ENCODE peak calls at places on chromosomes 2 and 18, in five cellular contexts. One of them, this sample, is unnamed.

GRCh38 chr2:156182132-156182531 is 150.4 kb downstream of the NR4A2 start:
- DNase-seq in left ventricle myocardium inferior: no peak
- DNase-seq in tibial artery: no peak
- DNase-seq in tibial nerve: no peak
- DNase-seq in fibroblast of mammary gland: no peak
- DNase-seq in this sample: no peak

GRCh38 chr2:74554821-74555531 is 456 bp downstream of the DOK1 start:
- DNase-seq in left ventricle myocardium inferior: peak; percentile 38
- DNase-seq in tibial artery: peak; percentile 78
- DNase-seq in tibial nerve: no peak
- DNase-seq in fibroblast of mammary gland: peak; percentile 19
- DNase-seq in this sample: no peak

GRCh38 chr2:148906136-148906535 is 31.1 kb downstream of the KIF5C start:
- DNase-seq in left ventricle myocardium inferior: no peak
- DNase-seq in tibial artery: no peak
- DNase-seq in tibial nerve: no peak
- DNase-seq in fibroblast of mammary gland: peak; percentile 25
- DNase-seq in this sample: peak; percentile 8

GRCh38 chr2:203225423-203226039 is 13.3 kb upstream of the CYP20A1 start:
- DNase-seq in left ventricle myocardium inferior: no peak
- DNase-seq in tibial artery: no peak
- DNase-seq in tibial nerve: no peak
- DNase-seq in fibroblast of mammary gland: peak; percentile 21
- DNase-seq in this sample: peak; percentile 5

GRCh38 chr2:196403471-196403870 is 232.1 kb upstream of the STK17B start:
- DNase-seq in left ventricle myocardium inferior: no peak
- DNase-seq in tibial artery: no peak
- DNase-seq in tibial nerve: no peak
- DNase-seq in fibroblast of mammary gland: peak; percentile 40
- DNase-seq in this sample: peak; percentile 60

GRCh38 chr2:111900859-111901258 is 2.5 kb downstream of the MERTK start:
- DNase-seq in left ventricle myocardium inferior: no peak
- DNase-seq in tibial artery: no peak
- DNase-seq in tibial nerve: no peak
- DNase-seq in fibroblast of mammary gland: peak; percentile 43
- DNase-seq in this sample: no peak

GRCh38 chr2:111216811-111217652 is 96.3 kb downstream of the BCL2L11 start:
- DNase-seq in left ventricle myocardium inferior: peak; percentile 31
- DNase-seq in tibial artery: no peak
- DNase-seq in tibial nerve: no peak
- DNase-seq in fibroblast of mammary gland: no peak
- DNase-seq in this sample: no peak

GRCh38 chr2:9416962-9417316 is 6.4 kb downstream of the ITGB1BP1 start:
- DNase-seq in left ventricle myocardium inferior: no peak
- DNase-seq in tibial artery: no peak
- DNase-seq in tibial nerve: no peak
- DNase-seq in fibroblast of mammary gland: no peak
- DNase-seq in this sample: no peak

GRCh38 chr2:120552800-120553471 is 182.7 kb upstream of the GLI2 start:
- DNase-seq in left ventricle myocardium inferior: peak; percentile 89
- DNase-seq in tibial artery: peak; percentile 93
- DNase-seq in tibial nerve: peak; percentile 53
- DNase-seq in fibroblast of mammary gland: peak; percentile 80
- DNase-seq in this sample: no peak

GRCh38 chr2:79210274-79210917 is 50.8 kb upstream of the REG3A start:
- DNase-seq in left ventricle myocardium inferior: no peak
- DNase-seq in tibial artery: no peak
- DNase-seq in tibial nerve: no peak
- DNase-seq in fibroblast of mammary gland: no peak
- DNase-seq in this sample: no peak

GRCh38 chr2:105643405-105644173 is 101.1 kb upstream of the NCK2 start:
- DNase-seq in left ventricle myocardium inferior: no peak
- DNase-seq in tibial artery: no peak
- DNase-seq in tibial nerve: no peak
- DNase-seq in fibroblast of mammary gland: no peak
- DNase-seq in this sample: no peak

GRCh38 chr2:229780856-229781773 is 66.8 kb upstream of the DNER start:
- DNase-seq in left ventricle myocardium inferior: no peak
- DNase-seq in tibial artery: no peak
- DNase-seq in tibial nerve: no peak
- DNase-seq in fibroblast of mammary gland: peak; percentile 65
- DNase-seq in this sample: peak; percentile 55

GRCh38 chr2:72090781-72091482 is 56.7 kb downstream of the CYP26B1 start:
- DNase-seq in left ventricle myocardium inferior: no peak
- DNase-seq in tibial artery: no peak
- DNase-seq in tibial nerve: no peak
- DNase-seq in fibroblast of mammary gland: no peak
- DNase-seq in this sample: no peak

GRCh38 chr2:103361712-103362111 is 599.9 kb downstream of the TMEM182 start:
- DNase-seq in left ventricle myocardium inferior: no peak
- DNase-seq in tibial artery: no peak
- DNase-seq in tibial nerve: no peak
- DNase-seq in fibroblast of mammary gland: no peak
- DNase-seq in this sample: no peak

GRCh38 chr2:113258748-113259147 is 20.0 kb downstream of the PAX8 start:
- DNase-seq in left ventricle myocardium inferior: no peak
- DNase-seq in tibial artery: no peak
- DNase-seq in tibial nerve: no peak
- DNase-seq in fibroblast of mammary gland: no peak
- DNase-seq in this sample: no peak

GRCh38 chr2:240605867-240606743 is 19.2 kb upstream of the GPR35 start:
- DNase-seq in left ventricle myocardium inferior: no peak
- DNase-seq in tibial artery: peak; percentile 55
- DNase-seq in tibial nerve: no peak
- DNase-seq in fibroblast of mammary gland: no peak
- DNase-seq in this sample: no peak

GRCh38 chr2:160574472-160575140 is 81.0 kb upstream of the RBMS1 start:
- DNase-seq in left ventricle myocardium inferior: no peak
- DNase-seq in tibial artery: no peak
- DNase-seq in tibial nerve: no peak
- DNase-seq in fibroblast of mammary gland: peak; percentile 88
- DNase-seq in this sample: peak; percentile 84

GRCh38 chr2:31254237-31255203 is 20.6 kb downstream of the EHD3 start:
- DNase-seq in left ventricle myocardium inferior: no peak
- DNase-seq in tibial artery: no peak
- DNase-seq in tibial nerve: no peak
- DNase-seq in fibroblast of mammary gland: no peak
- DNase-seq in this sample: no peak

GRCh38 chr18:12857215-12857924 is 26.7 kb downstream of the PTPN2 start:
- DNase-seq in left ventricle myocardium inferior: no peak
- DNase-seq in tibial artery: no peak
- DNase-seq in tibial nerve: no peak
- DNase-seq in fibroblast of mammary gland: no peak
- DNase-seq in this sample: no peak

GRCh38 chr2:12416600-12416999 is 300.1 kb upstream of the TRIB2 start:
- DNase-seq in left ventricle myocardium inferior: peak; percentile 50
- DNase-seq in tibial artery: peak; percentile 72
- DNase-seq in tibial nerve: peak; percentile 53
- DNase-seq in fibroblast of mammary gland: peak; percentile 75
- DNase-seq in this sample: no peak

GRCh38 chr2:37523861-37524362 is 147.5 kb downstream of the CDC42EP3 start:
- DNase-seq in left ventricle myocardium inferior: no peak
- DNase-seq in tibial artery: peak; percentile 71
- DNase-seq in tibial nerve: peak; percentile 78
- DNase-seq in fibroblast of mammary gland: peak; percentile 84
- DNase-seq in this sample: no peak

GRCh38 chr2:100554788-100555407 is 7.9 kb upstream of the PDCL3 start:
- DNase-seq in left ventricle myocardium inferior: no peak
- DNase-seq in tibial artery: no peak
- DNase-seq in tibial nerve: no peak
- DNase-seq in fibroblast of mammary gland: no peak
- DNase-seq in this sample: no peak

GRCh38 chr2:66434679-66435548 is at the start of gene MEIS1:
- DNase-seq in left ventricle myocardium inferior: peak; percentile 89
- DNase-seq in tibial artery: peak; percentile 96
- DNase-seq in tibial nerve: peak; percentile 86
- DNase-seq in fibroblast of mammary gland: peak; percentile 97
- DNase-seq in this sample: peak; percentile 99

DNA sequence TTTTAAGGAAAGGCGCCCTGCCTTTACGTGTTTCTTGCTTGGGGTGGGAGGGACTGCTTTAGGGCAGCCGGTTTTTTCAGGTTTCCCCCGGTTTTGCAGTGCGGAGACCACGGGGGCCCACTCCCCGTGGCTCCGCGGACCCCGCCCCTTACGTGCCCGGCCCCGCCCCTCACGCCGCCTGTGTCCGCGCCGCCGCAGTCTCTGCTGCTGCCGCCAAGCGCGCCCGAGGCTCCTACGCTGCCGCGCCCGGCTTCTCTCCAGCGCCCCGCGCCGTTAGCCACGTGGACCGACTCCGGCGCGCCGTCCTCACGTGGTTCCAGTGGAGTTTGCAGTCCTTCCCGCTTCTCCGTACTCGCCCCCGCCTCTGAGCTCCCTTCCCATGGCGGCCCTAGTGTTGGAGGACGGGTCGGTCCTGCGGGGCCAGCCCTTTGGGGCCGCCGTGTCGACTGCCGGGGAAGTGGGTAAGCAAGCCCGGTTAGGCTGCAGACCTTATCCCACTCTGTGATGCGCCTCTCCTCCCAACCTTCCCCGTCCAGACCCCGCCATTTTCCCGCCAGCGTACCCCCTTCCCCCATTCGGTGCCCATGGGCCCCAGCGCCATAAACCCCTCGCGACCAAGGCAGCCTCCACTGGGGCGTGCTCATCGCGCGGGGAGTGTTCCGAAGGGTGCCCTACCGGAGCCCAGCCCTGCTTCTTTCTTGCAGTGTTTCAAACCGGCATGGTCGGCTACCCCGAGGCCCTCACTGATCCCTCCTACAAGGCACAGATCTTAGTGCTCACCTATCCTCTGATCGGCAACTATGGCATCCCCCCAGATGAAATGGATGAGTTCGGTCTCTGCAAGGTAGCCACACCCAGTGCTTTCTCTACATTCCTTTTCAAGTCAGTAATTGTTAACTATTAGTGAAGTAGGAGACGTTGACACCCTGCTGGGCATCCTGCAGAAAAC is at the start of gene CAD:
- DNase-seq in left ventricle myocardium inferior: peak; percentile 89
- DNase-seq in tibial artery: peak; percentile 93
- DNase-seq in tibial nerve: peak; percentile 74
- DNase-seq in fibroblast of mammary gland: peak; percentile 78
- DNase-seq in this sample: peak; percentile 72
- TF ChIP-seq CTCF in left ventricle myocardium inferior: peak; percentile 54
- TF ChIP-seq CTCF in tibial artery: peak; percentile 47
- TF ChIP-seq CTCF in tibial nerve: peak; percentile 59
- TF ChIP-seq CTCF in fibroblast of mammary gland: no peak
- TF ChIP-seq CTCF in this sample: peak; percentile 39

GRCh38 chr2:171703574-171704347 is 16.5 kb downstream of the DYNC1I2 start:
- DNase-seq in left ventricle myocardium inferior: no peak
- DNase-seq in tibial artery: no peak
- DNase-seq in tibial nerve: no peak
- DNase-seq in fibroblast of mammary gland: peak; percentile 56
- DNase-seq in this sample: peak; percentile 17

GRCh38 chr2:171709011-171709685 is 21.9 kb downstream of the DYNC1I2 start:
- DNase-seq in left ventricle myocardium inferior: no peak
- DNase-seq in tibial artery: no peak
- DNase-seq in tibial nerve: no peak
- DNase-seq in fibroblast of mammary gland: no peak
- DNase-seq in this sample: no peak

GRCh38 chr2:171702781-171703556 is 15.7 kb downstream of the DYNC1I2 start:
- DNase-seq in left ventricle myocardium inferior: no peak
- DNase-seq in tibial artery: no peak
- DNase-seq in tibial nerve: no peak
- DNase-seq in fibroblast of mammary gland: peak; percentile 71
- DNase-seq in this sample: peak; percentile 62

GRCh38 chr2:171707752-171708151 is 20.5 kb downstream of the DYNC1I2 start:
- DNase-seq in left ventricle myocardium inferior: no peak
- DNase-seq in tibial artery: no peak
- DNase-seq in tibial nerve: no peak
- DNase-seq in fibroblast of mammary gland: no peak
- DNase-seq in this sample: no peak

GRCh38 chr2:171706152-171706803 is 19.0 kb downstream of the DYNC1I2 start:
- DNase-seq in left ventricle myocardium inferior: no peak
- DNase-seq in tibial artery: no peak
- DNase-seq in tibial nerve: no peak
- DNase-seq in fibroblast of mammary gland: peak; percentile 41
- DNase-seq in this sample: peak; percentile 37
- TF ChIP-seq CTCF in left ventricle myocardium inferior: peak; percentile 51
- TF ChIP-seq CTCF in tibial artery: no peak
- TF ChIP-seq CTCF in tibial nerve: peak; percentile 14
- TF ChIP-seq CTCF in fibroblast of mammary gland: peak; percentile 45
- TF ChIP-seq CTCF in this sample: peak; percentile 74

GRCh38 chr2:186306754-186307153 is 179.3 kb upstream of the ZC3H15 start:
- DNase-seq in left ventricle myocardium inferior: no peak
- DNase-seq in tibial artery: no peak
- DNase-seq in tibial nerve: no peak
- DNase-seq in fibroblast of mammary gland: no peak
- DNase-seq in this sample: no peak

GRCh38 chr2:186304064-186304463 is 182.0 kb upstream of the ZC3H15 start:
- DNase-seq in left ventricle myocardium inferior: no peak
- DNase-seq in tibial artery: no peak
- DNase-seq in tibial nerve: no peak
- DNase-seq in fibroblast of mammary gland: no peak
- DNase-seq in this sample: no peak

GRCh38 chr2:186307871-186308270 is 178.2 kb upstream of the ZC3H15 start:
- DNase-seq in left ventricle myocardium inferior: no peak
- DNase-seq in tibial artery: no peak
- DNase-seq in tibial nerve: no peak
- DNase-seq in fibroblast of mammary gland: no peak
- DNase-seq in this sample: no peak

GRCh38 chr2:186308347-186308746 is 177.7 kb upstream of the ZC3H15 start:
- DNase-seq in left ventricle myocardium inferior: no peak
- DNase-seq in tibial artery: no peak
- DNase-seq in tibial nerve: no peak
- DNase-seq in fibroblast of mammary gland: peak; percentile 42
- DNase-seq in this sample: no peak

DNA sequence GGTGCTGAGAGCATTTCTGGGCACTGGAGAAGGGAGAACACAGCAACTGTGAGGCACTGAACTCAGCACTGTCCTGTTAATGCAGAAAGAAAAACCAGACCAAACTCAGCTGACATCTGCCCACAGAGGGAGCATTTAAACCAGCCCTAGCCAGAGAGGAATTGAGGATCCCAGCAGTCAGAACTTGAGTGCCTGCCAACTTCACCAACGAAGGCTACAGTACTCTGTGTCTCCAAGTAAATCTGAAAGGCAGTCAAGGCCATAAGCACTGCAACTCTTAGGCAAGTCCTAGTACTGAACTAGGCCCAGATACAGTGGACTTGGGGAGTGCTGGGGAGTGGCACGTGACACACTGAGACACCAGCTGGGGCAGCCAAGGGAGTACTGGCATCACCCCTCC is 176.2 kb upstream of the ZC3H15 start:
- DNase-seq in left ventricle myocardium inferior: no peak
- DNase-seq in tibial artery: no peak
- DNase-seq in tibial nerve: no peak
- DNase-seq in fibroblast of mammary gland: peak; percentile 27
- DNase-seq in this sample: no peak
- TF ChIP-seq CTCF in left ventricle myocardium inferior: no peak
- TF ChIP-seq CTCF in tibial artery: no peak
- TF ChIP-seq CTCF in tibial nerve: no peak
- TF ChIP-seq CTCF in fibroblast of mammary gland: no peak
- TF ChIP-seq CTCF in this sample: no peak

DNA sequence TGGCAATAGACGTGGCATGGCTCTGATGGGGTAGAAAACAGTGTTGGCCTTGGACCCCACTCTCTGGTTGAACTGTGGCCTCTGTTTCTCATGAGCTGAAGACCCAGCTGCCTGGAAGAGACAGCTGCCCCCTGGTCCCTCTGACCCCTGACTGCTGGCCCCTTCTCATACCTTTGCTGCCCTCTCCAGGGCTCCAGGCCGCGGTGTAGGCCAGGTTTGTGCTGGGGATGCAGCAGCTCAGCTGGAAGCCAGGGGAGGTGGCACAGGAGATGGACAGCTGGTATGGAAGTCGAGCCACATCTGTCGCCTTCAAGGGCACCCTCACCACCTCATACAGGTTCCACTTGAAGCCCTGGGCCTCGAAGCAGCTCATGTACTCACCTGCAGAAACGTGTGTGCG is 31.7 kb upstream of the SELENOI start:
- DNase-seq in left ventricle myocardium inferior: no peak
- DNase-seq in tibial artery: no peak
- DNase-seq in tibial nerve: no peak
- DNase-seq in fibroblast of mammary gland: no peak
- DNase-seq in this sample: no peak
- TF ChIP-seq CTCF in left ventricle myocardium inferior: no peak
- TF ChIP-seq CTCF in tibial artery: no peak
- TF ChIP-seq CTCF in tibial nerve: no peak
- TF ChIP-seq CTCF in fibroblast of mammary gland: no peak
- TF ChIP-seq CTCF in this sample: no peak

This sample was measured in HFFc6.